ENCODE peak calls at places on chromosomes 2 and 18, in eight cellular contexts. U is cardiac fibroblast; Y is left lung; P is GM20000; J is CD8-positive, alpha-beta T cell; E is HFFc6; G is fibroblast of pulmonary artery; M is Calu3. D is an unnamed sample.

GRCh38 chr18:61765097-61765496 is 127.7 kb downstream of the RNF152 start:
- DNase-seq in U (peak; percentile 63), Y (no peak), P (no peak), J (no peak), E (peak; percentile 88), G (peak; percentile 52), M (no peak), D (peak; percentile 80)

GRCh38 chr2:159177957-159178356 is 108.5 kb downstream of the WDSUB1 start:
- DNase-seq in U (no peak), Y (no peak), P (no peak), J (no peak), E (no peak), G (no peak), M (no peak), D (no peak)

GRCh38 chr2:26740890-26741302 is 23.2 kb upstream of the SLC35F6 start:
- DNase-seq in U (no peak), Y (no peak), P (no peak), J (peak; percentile 52), E (peak; percentile 11), G (no peak), M (no peak), D (no peak)

GRCh38 chr2:199738723-199739412 is 112.1 kb downstream of the FTCDNL1 start:
- DNase-seq in U (peak; percentile 66), Y (no peak), P (no peak), J (no peak), E (peak; percentile 23), G (peak; percentile 72), M (no peak), D (peak; percentile 59)

GRCh38 chr2:16476866-16477265 is 188.8 kb downstream of the CYRIA start:
- DNase-seq in U (no peak), Y (no peak), P (no peak), J (no peak), E (no peak), G (no peak), M (no peak), D (peak; percentile 93)

GRCh38 chr2:63544017-63544627 is 44.2 kb downstream of the WDPCP start:
- DNase-seq in U (peak; percentile 39), Y (no peak), P (peak; percentile 36), J (no peak), E (no peak), G (peak; percentile 30), M (no peak), D (peak; percentile 30)

GRCh38 chr2:38602136-38602731 is 494 bp downstream of the HNRNPLL start:
- DNase-seq in U (no peak), Y (peak; percentile 51), P (no peak), J (peak; percentile 64), E (no peak), G (no peak), M (peak; percentile 35), D (no peak)

GRCh38 chr2:86223098-86223681 is 23.9 kb downstream of the MRPL35 start:
- DNase-seq in U (peak; percentile 72), Y (no peak), P (no peak), J (no peak), E (peak; percentile 48), G (peak; percentile 72), M (no peak), D (no peak)

GRCh38 chr2:27370816-27371620 is 602 bp downstream of the SNX17 start:
- DNase-seq in U (peak; percentile 70), Y (peak; percentile 52), P (peak; percentile 45), J (no peak), E (peak; percentile 34), G (peak; percentile 54), M (peak; percentile 32), D (peak; percentile 47)

GRCh38 chr2:127217470-127218325 is 2.4 kb downstream of the CYP27C1 start:
- DNase-seq in U (no peak), Y (no peak), P (no peak), J (no peak), E (peak; percentile 59), G (no peak), M (peak; percentile 68), D (peak; percentile 94)

GRCh38 chr2:43824512-43824911 is 14.1 kb downstream of the ABCG5 start:
- DNase-seq in U (no peak), Y (no peak), P (no peak), J (no peak), E (no peak), G (no peak), M (no peak), D (no peak)

GRCh38 chr2:128180031-128180430 is 89.0 kb downstream of the UGGT1 start:
- DNase-seq in U (peak; percentile 33), Y (no peak), P (no peak), J (no peak), E (no peak), G (no peak), M (no peak), D (no peak)

GRCh38 chr2:232345251-232345650 is 33.3 kb upstream of the ALPP start:
- DNase-seq in U (no peak), Y (no peak), P (no peak), J (no peak), E (no peak), G (no peak), M (no peak), D (no peak)
- TF ChIP-seq CTCF in U (no peak), Y (no peak), P (no peak), J (no peak), E (no peak), G (no peak), M (no peak), D (no peak)

DNA sequence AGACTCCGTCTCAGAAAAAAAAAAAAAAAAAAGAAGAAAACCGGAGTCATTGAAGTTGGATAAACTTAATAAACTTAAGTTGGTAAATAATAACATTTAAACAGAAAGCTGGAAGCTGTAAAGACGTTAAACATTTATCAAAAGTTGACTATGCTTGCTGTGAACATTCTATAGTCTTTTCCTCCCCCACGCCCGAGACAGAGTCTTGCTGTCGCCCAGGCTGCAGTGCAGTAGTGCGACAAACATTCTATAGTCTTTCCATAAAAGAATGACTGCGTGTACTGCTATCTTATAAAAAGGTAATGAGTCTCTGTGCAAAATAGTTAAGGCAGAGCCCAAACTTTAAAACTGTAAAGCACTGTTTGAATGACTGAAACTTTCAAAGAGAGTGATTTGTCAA is 45.2 kb downstream of the PPP4R1 start:
- DNase-seq in U (no peak), Y (no peak), P (no peak), J (no peak), E (no peak), G (no peak), M (no peak), D (no peak)
- TF ChIP-seq CTCF in U (no peak), Y (no peak), P (no peak), J (no peak), E (no peak), G (no peak), M (no peak), D (no peak)

GRCh38 chr18:34647251-34647650 is 62.8 kb upstream of the DTNA start:
- DNase-seq in U (no peak), Y (no peak), P (no peak), J (no peak), E (no peak), G (no peak), M (no peak), D (no peak)

GRCh38 chr18:34640273-34640672 is 69.8 kb upstream of the DTNA start:
- DNase-seq in U (no peak), Y (no peak), P (no peak), J (no peak), E (no peak), G (no peak), M (no peak), D (no peak)

GRCh38 chr18:34639662-34640061 is 70.4 kb upstream of the DTNA start:
- DNase-seq in U (no peak), Y (no peak), P (no peak), J (no peak), E (no peak), G (no peak), M (no peak), D (no peak)

GRCh38 chr18:34648269-34648668 is 61.8 kb upstream of the DTNA start:
- DNase-seq in U (no peak), Y (no peak), P (no peak), J (no peak), E (no peak), G (no peak), M (no peak), D (no peak)

DNA sequence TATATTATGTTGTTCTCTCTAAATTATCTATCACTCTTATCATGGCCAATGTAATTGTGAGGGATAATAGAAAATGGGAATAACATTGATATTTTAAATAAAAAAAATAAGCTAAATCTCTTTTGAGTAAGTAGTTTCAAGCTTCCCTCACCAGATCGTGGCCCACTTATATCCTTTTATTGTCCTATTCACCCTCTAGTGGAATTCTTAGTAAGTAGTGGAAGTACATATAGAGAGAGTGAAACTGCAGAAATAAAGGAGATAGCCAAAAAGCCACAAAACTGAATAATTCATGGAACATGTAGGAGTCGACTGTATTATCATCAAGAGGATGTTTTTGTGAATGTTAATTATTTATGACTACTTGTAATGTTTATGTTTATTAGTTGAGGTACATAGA is 66.1 kb upstream of the DTNA start:
- DNase-seq in U (peak; percentile 33), Y (no peak), P (no peak), J (no peak), E (no peak), G (peak; percentile 31), M (no peak), D (no peak)
- TF ChIP-seq CTCF in U (no peak), Y (no peak), P (no peak), J (no peak), E (no peak), G (peak; percentile 5), M (no peak), D (no peak)

GRCh38 chr2:232200195-232200594 is 178.4 kb upstream of the ALPP start:
- DNase-seq in U (no peak), Y (no peak), P (no peak), J (no peak), E (no peak), G (no peak), M (no peak), D (no peak)

GRCh38 chr2:232203936-232204335 is 174.6 kb upstream of the ALPP start:
- DNase-seq in U (no peak), Y (no peak), P (no peak), J (no peak), E (no peak), G (no peak), M (no peak), D (no peak)

GRCh38 chr2:232207174-232207573 is 171.4 kb upstream of the ALPP start:
- DNase-seq in U (no peak), Y (no peak), P (no peak), J (no peak), E (no peak), G (no peak), M (no peak), D (no peak)

GRCh38 chr2:232203166-232203891 is 175.2 kb upstream of the ALPP start:
- DNase-seq in U (no peak), Y (no peak), P (no peak), J (no peak), E (no peak), G (no peak), M (no peak), D (no peak)

GRCh38 chr2:232204457-232204931 is 174.1 kb upstream of the ALPP start:
- DNase-seq in U (peak; percentile 9), Y (no peak), P (no peak), J (no peak), E (no peak), G (peak; percentile 15), M (no peak), D (no peak)
- TF ChIP-seq CTCF in U (no peak), Y (no peak), P (no peak), J (no peak), E (no peak), G (no peak), M (no peak), D (no peak)

D was measured in bronchial epithelial cell.